ENCODE peak calls at places on chromosomes 16 and 17, in five cellular contexts. One of them, this sample, is unnamed.

GRCh38 chr17:19431691-19432090 is 20.7 kb downstream of the RNF112 start:
- DNase-seq in epithelial cell of proximal tubule: no peak
- DNase-seq in RCC 7860: no peak
- DNase-seq in A172: no peak
- DNase-seq in CD8-positive, alpha-beta memory T cell: no peak
- DNase-seq in this sample: no peak

GRCh38 chr16:85167589-85168537 is 55.6 kb upstream of the CIBAR2 start:
- DNase-seq in epithelial cell of proximal tubule: no peak
- DNase-seq in RCC 7860: no peak
- DNase-seq in A172: no peak
- DNase-seq in CD8-positive, alpha-beta memory T cell: no peak
- DNase-seq in this sample: no peak

GRCh38 chr16:16025214-16025968 is 76.0 kb downstream of the ABCC1 start:
- DNase-seq in epithelial cell of proximal tubule: no peak
- DNase-seq in RCC 7860: peak; percentile 60
- DNase-seq in A172: peak; percentile 91
- DNase-seq in CD8-positive, alpha-beta memory T cell: no peak
- DNase-seq in this sample: no peak

GRCh38 chr16:85986931-85987749 is 88.2 kb downstream of the IRF8 start:
- DNase-seq in epithelial cell of proximal tubule: no peak
- DNase-seq in RCC 7860: no peak
- DNase-seq in A172: no peak
- DNase-seq in CD8-positive, alpha-beta memory T cell: no peak
- DNase-seq in this sample: peak; percentile 62

GRCh38 chr17:40415390-40415789 is 2.3 kb downstream of the TOP2A start:
- DNase-seq in epithelial cell of proximal tubule: no peak
- DNase-seq in RCC 7860: no peak
- DNase-seq in A172: peak; percentile 60
- DNase-seq in CD8-positive, alpha-beta memory T cell: peak; percentile 48
- DNase-seq in this sample: no peak

GRCh38 chr16:54431041-54431996 is 144.7 kb upstream of the IRX3 start:
- DNase-seq in epithelial cell of proximal tubule: no peak
- DNase-seq in RCC 7860: no peak
- DNase-seq in A172: no peak
- DNase-seq in CD8-positive, alpha-beta memory T cell: no peak
- DNase-seq in this sample: no peak

GRCh38 chr16:79897444-79898146 is 297.1 kb upstream of the MAF start:
- DNase-seq in epithelial cell of proximal tubule: peak; percentile 83
- DNase-seq in RCC 7860: peak; percentile 83
- DNase-seq in A172: peak; percentile 16
- DNase-seq in CD8-positive, alpha-beta memory T cell: no peak
- DNase-seq in this sample: peak; percentile 37

GRCh38 chr17:28744104-28744801 is 442 bp downstream of the TRAF4 start:
- DNase-seq in epithelial cell of proximal tubule: no peak
- DNase-seq in RCC 7860: peak; percentile 26
- DNase-seq in A172: peak; percentile 50
- DNase-seq in CD8-positive, alpha-beta memory T cell: peak; percentile 55
- DNase-seq in this sample: peak; percentile 80

GRCh38 chr17:21549107-21549687 is 143.1 kb upstream of the KCNJ18 start:
- DNase-seq in epithelial cell of proximal tubule: no peak
- DNase-seq in RCC 7860: peak; percentile 53
- DNase-seq in A172: peak; percentile 20
- DNase-seq in CD8-positive, alpha-beta memory T cell: no peak
- DNase-seq in this sample: no peak

GRCh38 chr16:50520451-50521245 is 27.5 kb upstream of the NKD1 start:
- DNase-seq in epithelial cell of proximal tubule: no peak
- DNase-seq in RCC 7860: no peak
- DNase-seq in A172: no peak
- DNase-seq in CD8-positive, alpha-beta memory T cell: no peak
- DNase-seq in this sample: no peak

This sample was measured in left colon.